ENCODE peak calls at places on chromosomes 13 and 19, in ten cellular contexts. P, Y, M, C, S, D, O, W, B and Z are unnamed samples.

GRCh38 chr19:1109697-1110671 is 6.2 kb downstream of the GPX4 start:
- DNase-seq in P (no peak), Y (no peak), M (no peak), C (no peak), S (no peak), D (no peak), O (no peak), W (no peak), B (no peak), Z (no peak)

GRCh38 chr19:47779524-47780214 is 1.2 kb downstream of the SELENOW start:
- DNase-seq in P (no peak), Y (no peak), M (no peak), C (no peak), S (no peak), D (no peak), O (no peak), W (no peak), B (peak), Z (no peak)

GRCh38 chr19:47110521-47111080 is 3.0 kb downstream of the ZC3H4 start:
- DNase-seq in P (no peak), Y (no peak), M (no peak), C (no peak), S (peak), D (no peak), O (peak), W (no peak), B (no peak), Z (no peak)

GRCh38 chr13:32031025-32031814 is at the start of gene FRY:
- DNase-seq in P (peak), Y (peak), M (peak), C (peak), S (peak), D (no peak), O (no peak), W (peak), B (peak), Z (peak)

GRCh38 chr13:28819046-28819747 is 942 bp upstream of the MTUS2 start:
- DNase-seq in P (no peak), Y (peak), M (no peak), C (no peak), S (no peak), D (no peak), O (no peak), W (peak), B (no peak), Z (peak)

GRCh38 chr13:25574437-25575426 is 203.0 kb downstream of the ATP8A2 start:
- DNase-seq in P (peak), Y (peak), M (peak), C (peak), S (peak), D (peak), O (peak), W (peak), B (no peak), Z (peak)

GRCh38 chr13:34571716-34572115 is 370.4 kb upstream of the NBEA start:
- DNase-seq in P (no peak), Y (no peak), M (no peak), C (no peak), S (no peak), D (no peak), O (no peak), W (no peak), B (no peak), Z (no peak)

GRCh38 chr13:100543872-100544602 is 44.6 kb downstream of the GGACT start:
- DNase-seq in P (peak), Y (peak), M (peak), C (no peak), S (no peak), D (no peak), O (no peak), W (no peak), B (peak), Z (no peak)

GRCh38 chr19:44912854-44913253 is 1.6 kb upstream of the APOC1 start:
- DNase-seq in P (no peak), Y (no peak), M (no peak), C (no peak), S (no peak), D (peak), O (no peak), W (no peak), B (no peak), Z (no peak)

GRCh38 chr13:66981912-66982311 is 248.2 kb downstream of the PCDH9 start:
- DNase-seq in P (no peak), Y (no peak), M (no peak), C (no peak), S (no peak), D (no peak), O (no peak), W (no peak), B (no peak), Z (no peak)

GRCh38 chr13:50410921-50411712 is 395.9 kb downstream of the KCNRG start:
- DNase-seq in P (peak), Y (peak), M (peak), C (peak), S (no peak), D (peak), O (no peak), W (peak), B (no peak), Z (peak)

GRCh38 chr19:38277969-38278680 is 13.8 kb downstream of the SPINT2 start:
- DNase-seq in P (no peak), Y (no peak), M (no peak), C (no peak), S (no peak), D (no peak), O (no peak), W (peak), B (peak), Z (peak)

DNA sequence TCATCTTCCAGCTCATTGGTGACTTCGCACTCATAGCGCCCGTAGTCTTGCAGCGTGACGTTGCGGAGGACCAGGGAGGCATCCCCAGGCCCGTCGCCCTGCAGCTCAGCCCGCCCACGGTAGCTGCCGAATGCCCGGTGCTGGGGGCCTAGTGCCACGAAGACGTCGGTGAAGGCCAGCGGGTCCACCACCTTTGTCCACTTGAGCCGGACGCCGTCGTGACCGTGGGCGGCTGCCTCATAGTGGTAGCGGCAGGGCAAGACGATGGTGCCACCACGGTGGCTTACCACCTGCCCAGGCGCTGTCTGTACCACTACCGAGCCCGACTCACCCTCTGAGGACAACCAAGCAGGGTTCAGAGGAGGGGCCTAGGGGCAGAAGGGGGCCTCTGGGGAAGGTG is 12.3 kb downstream of the TM6SF2 start:
- DNase-seq in P (no peak), Y (no peak), M (no peak), C (no peak), S (no peak), D (no peak), O (no peak), W (no peak), B (no peak), Z (no peak)
- H3K4me3 ChIP-seq in P (no peak), Y (no peak), M (no peak), C (no peak), S (no peak), D (no peak), O (no peak), W (no peak), B (no peak), Z (no peak)

GRCh38 chr19:55578761-55579747 is 1.6 kb downstream of the ZNF579 start:
- DNase-seq in P (no peak), Y (no peak), M (no peak), C (no peak), S (no peak), D (no peak), O (no peak), W (no peak), B (no peak), Z (no peak)
- H3K4me3 ChIP-seq in P (peak), Y (peak), M (peak), C (peak), S (peak), D (peak), O (peak), W (peak), B (no peak), Z (peak)

GRCh38 chr19:42255766-42256750 is 1.1 kb upstream of the ERF start:
- DNase-seq in P (no peak), Y (peak), M (peak), C (no peak), S (no peak), D (no peak), O (no peak), W (peak), B (peak), Z (no peak)
- H3K4me3 ChIP-seq in P (peak), Y (peak), M (peak), C (peak), S (peak), D (peak), O (peak), W (peak), B (peak), Z (peak)

DNA sequence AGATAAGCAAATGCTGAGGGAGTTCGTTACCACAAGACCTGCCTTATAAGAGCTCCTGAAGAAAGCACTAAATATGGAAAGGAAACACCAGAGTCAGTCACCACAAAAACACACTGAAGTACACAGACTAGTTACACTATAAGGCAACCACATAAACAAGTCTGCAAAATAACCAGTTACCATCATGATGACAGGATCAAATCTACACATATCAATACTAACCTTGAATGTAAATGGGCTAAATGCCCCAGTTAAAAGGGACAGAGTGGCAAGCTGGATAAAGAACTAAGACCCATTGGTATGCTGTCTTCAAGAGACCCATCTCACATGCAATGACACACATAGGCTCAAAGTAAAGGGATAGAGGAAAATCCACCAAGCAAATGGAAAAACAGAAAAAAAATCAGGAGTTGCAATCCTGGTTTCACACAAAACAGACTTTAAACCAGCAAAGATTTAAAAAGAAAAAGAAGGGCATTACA is 26.6 kb downstream of the CCDC122 start:
- DNase-seq in P (no peak), Y (no peak), M (no peak), C (no peak), S (no peak), D (no peak), O (no peak), W (no peak), B (no peak), Z (no peak)
- H3K4me3 ChIP-seq in P (no peak), Y (no peak), M (no peak), C (no peak), S (no peak), D (no peak), O (no peak), W (no peak), B (no peak), Z (no peak)

DNA sequence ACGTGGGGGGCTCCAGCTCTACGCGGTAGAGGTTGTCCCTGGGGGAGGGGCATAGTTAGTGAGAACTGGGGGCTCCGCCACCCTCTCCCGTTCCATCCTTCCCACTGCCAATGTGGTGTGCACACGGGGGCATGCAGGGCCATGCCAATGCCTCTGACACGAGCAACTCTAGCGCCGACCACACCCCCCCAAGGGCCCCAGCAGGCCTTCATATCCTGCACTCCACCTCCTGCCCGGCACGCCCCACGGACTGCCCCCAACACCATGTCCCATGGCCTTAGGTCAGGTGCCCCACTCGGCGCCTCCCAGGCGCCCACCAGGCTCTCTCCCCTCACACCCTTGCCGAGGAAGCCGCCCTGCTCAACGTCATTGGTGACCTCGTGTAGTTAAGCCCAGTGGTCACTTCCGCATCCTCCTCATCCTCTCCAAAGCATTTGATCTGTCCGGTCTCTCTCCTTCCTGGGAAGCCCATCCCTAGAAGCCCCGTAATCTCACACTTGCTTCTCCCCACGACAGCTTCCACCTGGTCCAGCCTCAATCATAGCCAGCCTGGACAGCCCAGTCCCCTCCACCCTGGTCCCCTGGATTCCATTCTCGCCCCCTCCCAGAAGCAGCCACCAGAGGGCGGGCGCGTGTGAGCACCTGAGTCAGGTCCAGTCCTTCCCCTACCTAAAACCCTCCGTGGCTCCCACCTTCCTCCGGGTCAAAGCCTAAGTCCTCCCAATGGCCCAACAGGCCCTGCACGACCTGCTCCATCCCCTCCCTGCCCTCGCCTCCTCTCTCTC is 2.1 kb downstream of the SEMA6B start:
- DNase-seq in P (no peak), Y (no peak), M (peak), C (no peak), S (no peak), D (no peak), O (no peak), W (no peak), B (no peak), Z (no peak)
- H3K4me3 ChIP-seq in P (no peak), Y (no peak), M (no peak), C (no peak), S (no peak), D (no peak), O (no peak), W (no peak), B (no peak), Z (no peak)

DNA sequence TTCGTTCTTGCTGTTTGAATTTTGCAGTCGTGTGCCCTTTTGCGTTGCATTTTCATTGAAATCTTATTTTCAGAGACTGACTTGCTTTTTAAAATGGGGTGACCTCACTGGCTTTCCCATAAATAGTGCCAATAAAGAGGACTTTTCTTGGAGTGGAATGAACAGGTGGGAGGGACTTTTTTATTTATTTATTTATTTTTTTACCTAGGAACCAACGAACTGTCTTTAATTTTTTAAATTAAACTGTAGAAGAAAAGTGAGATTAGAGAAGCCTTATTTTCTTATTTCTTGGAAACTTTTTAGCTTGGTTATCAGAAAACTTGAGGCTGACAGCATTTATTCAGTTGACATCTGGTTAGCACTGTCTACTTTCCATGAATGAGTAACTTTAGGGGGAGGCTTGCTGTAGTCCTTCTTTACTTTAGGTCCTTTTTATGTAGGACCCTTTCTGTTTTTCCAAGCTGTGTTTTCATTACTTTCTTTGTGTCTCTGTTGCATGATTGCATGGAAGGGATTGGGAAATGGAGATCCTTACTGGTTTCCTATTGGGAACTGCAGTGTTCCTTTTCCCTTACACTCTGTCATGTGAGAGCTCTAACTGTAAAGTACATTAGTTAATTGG is 1.7 kb downstream of the SLAIN1 start:
- DNase-seq in P (no peak), Y (no peak), M (no peak), C (no peak), S (no peak), D (no peak), O (no peak), W (no peak), B (no peak), Z (no peak)
- H3K4me3 ChIP-seq in P (peak), Y (peak), M (peak), C (no peak), S (peak), D (peak), O (peak), W (no peak), B (peak), Z (no peak)

GRCh38 chr19:55172741-55173140 is 6.3 kb upstream of the DNAAF3 start:
- DNase-seq in P (peak), Y (peak), M (peak), C (no peak), S (no peak), D (no peak), O (no peak), W (peak), B (no peak), Z (peak)
- H3K4me3 ChIP-seq in P (peak), Y (peak), M (peak), C (peak), S (no peak), D (peak), O (no peak), W (peak), B (no peak), Z (peak)